ENCODE peak calls at places on chromosomes 1 and 21, in four cellular contexts. One of them, this sample, is unnamed.

GRCh38 chr1:64043328-64043727 is 160.1 kb upstream of the UBE2U start:
- DNase-seq in heart right ventricle: no peak
- DNase-seq in endothelial cell: no peak
- DNase-seq in activated CD8-positive, alpha-beta T cell treated with anti-CD3 and anti-CD28 coated beads for 36 hours: no peak
- DNase-seq in this sample: no peak

GRCh38 chr1:92442351-92442750 is 44.4 kb downstream of the GFI1 start:
- DNase-seq in heart right ventricle: no peak
- DNase-seq in activated CD8-positive, alpha-beta T cell treated with anti-CD3 and anti-CD28 coated beads for 36 hours: no peak
- DNase-seq in endothelial cell: no peak
- DNase-seq in this sample: no peak

GRCh38 chr1:34164510-34165381 is at the start of gene CSMD2:
- DNase-seq in heart right ventricle: no peak
- DNase-seq in activated CD8-positive, alpha-beta T cell treated with anti-CD3 and anti-CD28 coated beads for 36 hours: no peak
- DNase-seq in endothelial cell: peak
- DNase-seq in this sample: peak

GRCh38 chr1:244964112-244964971 is 100.0 kb upstream of the HNRNPU start:
- DNase-seq in activated CD8-positive, alpha-beta T cell treated with anti-CD3 and anti-CD28 coated beads for 36 hours: peak
- DNase-seq in endothelial cell: no peak
- DNase-seq in heart right ventricle: no peak
- DNase-seq in this sample: no peak

GRCh38 chr1:156140879-156141707 is 12.3 kb upstream of the SEMA4A start:
- DNase-seq in activated CD8-positive, alpha-beta T cell treated with anti-CD3 and anti-CD28 coated beads for 36 hours: peak
- DNase-seq in heart right ventricle: no peak
- DNase-seq in endothelial cell: peak
- DNase-seq in this sample: peak

GRCh38 chr1:156247460-156248322 is at the start of gene PAQR6:
- DNase-seq in endothelial cell: no peak
- DNase-seq in activated CD8-positive, alpha-beta T cell treated with anti-CD3 and anti-CD28 coated beads for 36 hours: no peak
- DNase-seq in heart right ventricle: no peak
- DNase-seq in this sample: peak

GRCh38 chr1:218982482-218982881 is 191.2 kb upstream of the LYPLAL1 start:
- DNase-seq in activated CD8-positive, alpha-beta T cell treated with anti-CD3 and anti-CD28 coated beads for 36 hours: no peak
- DNase-seq in endothelial cell: no peak
- DNase-seq in heart right ventricle: no peak
- DNase-seq in this sample: no peak

GRCh38 chr1:172851077-172851476 is 192.2 kb downstream of the FASLG start:
- DNase-seq in endothelial cell: no peak
- DNase-seq in heart right ventricle: no peak
- DNase-seq in activated CD8-positive, alpha-beta T cell treated with anti-CD3 and anti-CD28 coated beads for 36 hours: no peak
- DNase-seq in this sample: no peak

GRCh38 chr21:43195131-43196021 is 26.6 kb downstream of the CRYAA start:
- DNase-seq in heart right ventricle: peak
- DNase-seq in activated CD8-positive, alpha-beta T cell treated with anti-CD3 and anti-CD28 coated beads for 36 hours: no peak
- DNase-seq in endothelial cell: no peak
- DNase-seq in this sample: no peak

GRCh38 chr1:228810855-228811654 is 75.8 kb downstream of the RHOU start:
- DNase-seq in endothelial cell: no peak
- DNase-seq in heart right ventricle: no peak
- DNase-seq in activated CD8-positive, alpha-beta T cell treated with anti-CD3 and anti-CD28 coated beads for 36 hours: no peak
- DNase-seq in this sample: no peak

GRCh38 chr1:35452086-35452485 is 105.1 kb downstream of the KIAA0319L start:
- DNase-seq in activated CD8-positive, alpha-beta T cell treated with anti-CD3 and anti-CD28 coated beads for 36 hours: no peak
- DNase-seq in endothelial cell: no peak
- DNase-seq in heart right ventricle: peak
- DNase-seq in this sample: no peak

GRCh38 chr1:177432897-177433296 is 262.1 kb downstream of the BRINP2 start:
- DNase-seq in endothelial cell: no peak
- DNase-seq in activated CD8-positive, alpha-beta T cell treated with anti-CD3 and anti-CD28 coated beads for 36 hours: no peak
- DNase-seq in heart right ventricle: no peak
- DNase-seq in this sample: no peak

GRCh38 chr1:109299087-109299983 is 7.5 kb downstream of the MYBPHL start:
- DNase-seq in endothelial cell: no peak
- DNase-seq in activated CD8-positive, alpha-beta T cell treated with anti-CD3 and anti-CD28 coated beads for 36 hours: no peak
- DNase-seq in heart right ventricle: peak
- DNase-seq in this sample: peak

GRCh38 chr1:248825909-248826760 is at the start of gene SH3BP5L:
- DNase-seq in heart right ventricle: peak
- DNase-seq in activated CD8-positive, alpha-beta T cell treated with anti-CD3 and anti-CD28 coated beads for 36 hours: peak
- DNase-seq in endothelial cell: peak
- DNase-seq in this sample: peak
- TF ChIP-seq CTCF in heart right ventricle: peak
- TF ChIP-seq CTCF in activated CD8-positive, alpha-beta T cell treated with anti-CD3 and anti-CD28 coated beads for 36 hours: peak
- TF ChIP-seq CTCF in endothelial cell: no peak
- TF ChIP-seq CTCF in this sample: peak

GRCh38 chr1:225655509-225656258 is 2.8 kb upstream of the ENAH start:
- DNase-seq in heart right ventricle: peak
- DNase-seq in endothelial cell: no peak
- DNase-seq in activated CD8-positive, alpha-beta T cell treated with anti-CD3 and anti-CD28 coated beads for 36 hours: peak
- DNase-seq in this sample: no peak
- TF ChIP-seq CTCF in heart right ventricle: no peak
- TF ChIP-seq CTCF in endothelial cell: peak
- TF ChIP-seq CTCF in activated CD8-positive, alpha-beta T cell treated with anti-CD3 and anti-CD28 coated beads for 36 hours: no peak
- TF ChIP-seq CTCF in this sample: no peak

GRCh38 chr1:19811206-19811851 is 3.8 kb downstream of the RNF186 start:
- DNase-seq in heart right ventricle: no peak
- DNase-seq in endothelial cell: peak
- DNase-seq in activated CD8-positive, alpha-beta T cell treated with anti-CD3 and anti-CD28 coated beads for 36 hours: peak
- DNase-seq in this sample: peak
- TF ChIP-seq CTCF in heart right ventricle: no peak
- TF ChIP-seq CTCF in endothelial cell: peak
- TF ChIP-seq CTCF in activated CD8-positive, alpha-beta T cell treated with anti-CD3 and anti-CD28 coated beads for 36 hours: peak
- TF ChIP-seq CTCF in this sample: peak

DNA sequence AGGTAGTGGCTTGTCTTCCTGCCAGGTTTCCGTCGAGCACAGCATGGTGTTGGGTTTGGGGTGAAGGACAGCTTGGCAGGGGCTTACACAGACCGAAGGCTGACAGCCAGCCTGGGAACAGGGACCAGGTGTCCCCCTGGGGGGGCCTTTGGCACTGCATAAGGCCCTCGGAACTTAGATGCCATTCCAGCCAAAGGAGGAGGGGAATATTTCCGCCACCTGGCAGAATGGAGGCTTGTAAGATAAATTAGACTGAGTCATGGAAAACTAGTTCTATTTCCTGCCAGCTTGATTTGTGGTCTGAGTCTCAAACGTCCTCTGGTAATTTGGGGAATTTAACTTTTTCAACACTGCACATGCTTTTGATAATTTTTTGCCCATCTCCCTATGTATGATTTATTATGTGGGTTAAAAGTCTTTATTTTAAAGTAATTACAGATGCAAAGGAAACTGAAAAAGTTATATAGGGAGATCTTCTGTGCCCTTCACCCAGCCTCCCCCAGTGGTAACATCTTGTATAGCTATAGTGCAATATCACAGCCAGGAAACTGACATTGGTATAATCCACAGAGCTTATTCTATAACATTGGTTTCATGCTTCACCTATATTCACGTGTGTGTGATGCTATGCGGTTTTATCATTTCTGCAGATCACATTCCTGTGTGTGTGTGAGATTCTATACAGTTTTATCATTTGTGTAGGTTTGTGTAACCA is 11.5 kb upstream of the TMEM51 start:
- DNase-seq in heart right ventricle: peak
- DNase-seq in endothelial cell: no peak
- DNase-seq in activated CD8-positive, alpha-beta T cell treated with anti-CD3 and anti-CD28 coated beads for 36 hours: no peak
- DNase-seq in this sample: no peak
- TF ChIP-seq CTCF in heart right ventricle: no peak
- TF ChIP-seq CTCF in endothelial cell: no peak
- TF ChIP-seq CTCF in activated CD8-positive, alpha-beta T cell treated with anti-CD3 and anti-CD28 coated beads for 36 hours: no peak
- TF ChIP-seq CTCF in this sample: peak

This sample was measured in neural crest cell.